ENCODE peak calls at places on chromosomes 1 and 21, in four cellular contexts. M is HFF-Myc, Q is cardiac fibroblast, E is OCI-LY7. G is an unnamed sample.

GRCh38 chr1:216178266-216178665 is 245.0 kb downstream of the USH2A start:
- DNase-seq in M (no peak), Q (no peak), E (no peak), G (peak; percentile 5)

GRCh38 chr1:237961710-237962109 is 71.0 kb upstream of the ZP4 start:
- DNase-seq in M (no peak), Q (no peak), E (no peak), G (no peak)

GRCh38 chr1:223887724-223888428 is 42.1 kb upstream of the TP53BP2 start:
- DNase-seq in M (peak; percentile 69), Q (peak; percentile 100), E (peak; percentile 5), G (peak; percentile 96)

GRCh38 chr1:209513226-209513625 is 70.3 kb upstream of the CAMK1G start:
- DNase-seq in M (peak; percentile 12), Q (peak; percentile 64), E (peak; percentile 21), G (peak; percentile 26)

GRCh38 chr1:200302192-200302892 is 107.5 kb downstream of the ZNF281 start:
- DNase-seq in M (no peak), Q (peak; percentile 41), E (peak; percentile 61), G (peak; percentile 21)

GRCh38 chr1:90725961-90726715 is 9.0 kb upstream of the BARHL2 start:
- DNase-seq in M (no peak), Q (no peak), E (no peak), G (no peak)

GRCh38 chr1:76770979-76771378 is 96.3 kb upstream of the ST6GALNAC5 start:
- DNase-seq in M (no peak), Q (no peak), E (no peak), G (no peak)

GRCh38 chr1:155466996-155467395 is 95.6 kb downstream of the ASH1L start:
- DNase-seq in M (no peak), Q (peak; percentile 91), E (no peak), G (peak; percentile 84)

GRCh38 chr1:201530741-201531521 is 8.0 kb upstream of the NAV1 start:
- DNase-seq in M (peak; percentile 81), Q (peak; percentile 89), E (peak; percentile 39), G (peak; percentile 85)

GRCh38 chr1:119882172-119883029 is 13.9 kb downstream of the ADAM30 start:
- DNase-seq in M (no peak), Q (no peak), E (no peak), G (no peak)

GRCh38 chr1:88661188-88661587 is 22.9 kb upstream of the PKN2 start:
- DNase-seq in M (no peak), Q (no peak), E (no peak), G (no peak)

GRCh38 chr1:183932412-183932811 is 105.1 kb downstream of the COLGALT2 start:
- DNase-seq in M (no peak), Q (peak; percentile 81), E (no peak), G (peak; percentile 87)

GRCh38 chr21:44487831-44488230 is 32.5 kb downstream of the LRRC3 start:
- DNase-seq in M (no peak), Q (peak; percentile 58), E (peak; percentile 36), G (peak; percentile 3)

GRCh38 chr1:233654667-233655432 is 40.9 kb downstream of the KCNK1 start:
- DNase-seq in M (no peak), Q (peak; percentile 36), E (no peak), G (no peak)

GRCh38 chr1:151574575-151575529 is 34.7 kb downstream of the TUFT1 start:
- DNase-seq in M (peak; percentile 43), Q (peak; percentile 94), E (no peak), G (peak; percentile 82)

GRCh38 chr1:36522461-36523229 is 39.9 kb upstream of the CSF3R start:
- DNase-seq in M (no peak), Q (no peak), E (no peak), G (no peak)

GRCh38 chr1:109193653-109194590 is 19.8 kb upstream of the SARS1 start:
- DNase-seq in M (no peak), Q (peak; percentile 44), E (peak; percentile 70), G (no peak)

GRCh38 chr1:28889357-28889756 is 25.0 kb upstream of the EPB41 start:
- DNase-seq in M (no peak), Q (no peak), E (no peak), G (no peak)
- TF ChIP-seq CTCF in M (no peak), Q (no peak), E (no peak), G (no peak)

GRCh38 chr1:7703321-7704213 is 67.5 kb upstream of the VAMP3 start:
- DNase-seq in M (no peak), Q (no peak), E (no peak), G (no peak)
- H3K4me3 ChIP-seq in M (no peak overlapping the region), Q (no peak overlapping the region), E (no peak overlapping the region), G (no peak overlapping the region)

DNA sequence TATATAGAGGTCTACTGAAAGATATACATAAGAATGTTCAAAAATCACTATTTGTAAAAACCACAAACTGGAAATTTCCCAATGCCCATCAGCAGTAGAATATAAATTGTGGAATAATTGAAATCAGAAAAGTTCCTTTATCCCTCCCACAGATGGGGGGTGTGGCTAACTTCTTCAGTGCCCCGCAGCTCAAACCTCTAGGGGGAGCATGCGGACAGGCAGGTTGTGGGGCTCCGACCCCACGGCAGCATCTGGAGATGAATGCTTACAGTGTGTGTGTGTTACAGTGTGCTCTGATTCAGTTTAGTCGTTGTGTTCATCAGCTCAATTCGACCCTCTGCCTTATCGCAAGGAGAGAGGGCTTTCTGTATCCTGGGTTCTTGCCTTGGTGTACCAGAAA is 262.1 kb upstream of the LRRC7 start:
- DNase-seq in M (no peak), Q (no peak), E (peak; percentile 19), G (no peak)
- TF ChIP-seq CTCF in M (peak; percentile 29), Q (no peak), E (peak; percentile 66), G (peak; percentile 5)

GRCh38 chr21:16587141-16587570 is 857.4 kb downstream of the USP25 start:
- DNase-seq in M (no peak), Q (peak; percentile 93), E (no peak), G (peak; percentile 82)
- H3K4me3 ChIP-seq in M (no peak overlapping the region), Q (no peak overlapping the region), E (no peak overlapping the region), G (no peak overlapping the region)

GRCh38 chr1:113978863-113979702 is at the start of gene OLFML3:
- DNase-seq in M (peak; percentile 93), Q (peak; percentile 97), E (peak; percentile 81), G (peak; percentile 95)

GRCh38 chr1:113972954-113973353 is 6.3 kb upstream of the OLFML3 start:
- DNase-seq in M (no peak), Q (no peak), E (no peak), G (no peak)

GRCh38 chr1:113980120-113980519 is 846 bp downstream of the OLFML3 start:
- DNase-seq in M (peak; percentile 40), Q (peak; percentile 25), E (no peak), G (peak; percentile 29)

GRCh38 chr1:113975211-113975895 is 3.9 kb upstream of the OLFML3 start:
- DNase-seq in M (no peak), Q (peak; percentile 55), E (no peak), G (peak; percentile 39)

DNA sequence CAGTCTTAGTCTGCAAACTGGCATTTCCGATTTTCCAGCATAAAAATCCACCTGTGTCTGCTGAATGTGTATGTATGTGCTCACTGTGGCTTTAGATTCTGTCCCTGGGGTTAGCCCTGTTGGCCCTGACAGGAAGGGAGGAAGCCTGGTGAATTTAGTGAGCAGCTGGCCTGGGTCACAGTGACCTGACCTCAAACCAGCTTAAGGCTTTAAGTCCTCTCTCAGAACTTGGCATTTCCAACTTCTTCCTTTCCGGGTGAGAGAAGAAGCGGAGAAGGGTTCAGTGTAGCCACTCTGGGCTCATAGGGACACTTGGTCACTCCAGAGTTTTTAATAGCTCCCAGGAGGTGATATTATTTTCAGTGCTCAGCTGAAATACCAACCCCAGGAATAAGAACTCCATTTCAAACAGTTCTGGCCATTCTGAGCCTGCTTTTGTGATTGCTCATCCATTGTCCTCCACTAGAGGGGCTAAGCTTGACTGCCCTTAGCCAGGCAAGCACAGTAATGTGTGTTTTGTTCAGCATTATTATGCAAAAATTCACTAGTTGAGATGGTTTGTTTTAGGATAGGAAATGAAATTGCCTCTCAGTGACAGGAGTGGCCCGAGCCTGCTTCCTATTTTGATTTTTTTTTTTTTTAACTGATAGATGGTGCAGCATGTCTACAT is 2.5 kb upstream of the OLFML3 start:
- DNase-seq in M (no peak), Q (peak; percentile 78), E (peak; percentile 30), G (peak; percentile 67)
- TF ChIP-seq CTCF in M (peak; percentile 64), Q (peak; percentile 78), E (peak; percentile 67), G (peak; percentile 81)

DNA sequence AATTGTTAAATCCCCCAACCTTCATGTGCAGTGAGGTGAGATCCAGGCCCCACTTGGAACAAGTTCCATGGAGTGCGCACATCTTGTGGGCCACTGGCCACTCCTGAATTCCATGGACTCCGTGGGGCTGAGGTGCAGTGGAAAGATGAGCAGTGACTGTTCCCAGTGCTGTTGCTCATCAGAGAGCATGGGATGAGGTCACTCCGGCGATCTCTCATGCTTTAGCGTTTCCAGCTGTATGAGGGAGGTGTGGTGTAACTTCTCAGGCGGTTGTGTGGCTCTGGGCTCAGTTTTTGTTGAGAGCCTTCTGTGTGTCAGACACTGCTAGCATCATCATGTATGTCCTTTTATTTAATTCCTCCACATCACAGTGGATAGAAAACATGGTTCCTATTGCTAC is 96.2 kb downstream of the GALNT2 start:
- DNase-seq in M (peak; percentile 55), Q (peak; percentile 94), E (no peak), G (peak; percentile 73)
- H3K4me3 ChIP-seq in M (no peak overlapping the region), Q (no peak overlapping the region), E (no peak overlapping the region), G (no peak overlapping the region)

GRCh38 chr1:221947731-221948130 is 205.8 kb upstream of the DUSP10 start:
- DNase-seq in M (no peak), Q (peak; percentile 1), E (no peak), G (no peak)
- TF ChIP-seq CTCF in M (no peak), Q (no peak), E (no peak), G (no peak)